ENCODE peak calls at places on chromosome 19, in seven cellular contexts. H is skeletal muscle cell; R is IMR-90; N is HT-29; L is endodermal cell; T is stimulated activated CD4-positive, alpha-beta T cell treated with anti-CD3 and anti-CD28 coated beads, Interleukin-1b, Interleukin-23, amount 100 ng/mL, for 24 hours; Q is mesendoderm. P is an unnamed sample.

GRCh38 chr19:2495651-2496316 is 19.9 kb downstream of the GADD45B start:
- DNase-seq in N (no peak), H (no peak), Q (no peak), L (no peak), T (no peak), R (no peak), P (no peak)

GRCh38 chr19:4633140-4633967 is 6.0 kb upstream of the TNFAIP8L1 start:
- DNase-seq in L (peak; percentile 91), Q (peak; percentile 94), N (peak; percentile 63), H (peak; percentile 68), R (peak; percentile 85), T (peak; percentile 19), P (peak; percentile 76)

GRCh38 chr19:44587863-44588752 is 25.3 kb upstream of the IGSF23 start:
- DNase-seq in Q (peak; percentile 49), T (no peak), R (peak; percentile 96), N (peak; percentile 86), H (peak; percentile 91), L (no peak), P (no peak)

GRCh38 chr19:7913652-7914051 is 978 bp upstream of the TGFBR3L start:
- DNase-seq in L (no peak), R (no peak), H (no peak), T (no peak), Q (no peak), N (no peak), P (no peak)

GRCh38 chr19:6047741-6048231 is 62.5 kb downstream of the RFX2 start:
- DNase-seq in T (no peak), H (no peak), Q (peak; percentile 83), N (peak; percentile 39), R (peak; percentile 52), L (peak; percentile 88), P (no peak)

GRCh38 chr19:58387338-58388174 is 487 bp downstream of the RPS5 start:
- DNase-seq in L (peak; percentile 58), H (no peak), R (no peak), T (no peak), Q (peak; percentile 35), N (no peak), P (no peak)

GRCh38 chr19:42529248-42529764 is 1.0 kb upstream of the CEACAM1 start:
- DNase-seq in H (peak; percentile 1), R (peak; percentile 19), N (peak; percentile 96), L (peak; percentile 93), Q (peak; percentile 82), T (peak; percentile 38), P (peak; percentile 75)

GRCh38 chr19:44741841-44742352 is 6.6 kb upstream of the BCL3 start:
- DNase-seq in L (peak; percentile 72), R (peak; percentile 100), T (no peak), H (peak; percentile 99), N (peak; percentile 100), Q (peak; percentile 78), P (peak; percentile 95)

GRCh38 chr19:31448221-31448657 is 99.0 kb upstream of the TSHZ3 start:
- DNase-seq in T (no peak), L (no peak), Q (peak; percentile 61), R (peak; percentile 89), H (peak; percentile 72), N (no peak), P (peak; percentile 4)

GRCh38 chr19:19900574-19901444 is at the start of gene ZNF93:
- DNase-seq in T (peak; percentile 73), L (peak; percentile 99), R (peak; percentile 96), H (peak; percentile 89), Q (peak; percentile 99), N (peak; percentile 2), P (peak; percentile 98)

GRCh38 chr19:3464797-3465235 is 15.5 kb downstream of the SMIM24 start:
- DNase-seq in Q (peak; percentile 68), H (no peak), T (no peak), R (no peak), N (no peak), L (peak; percentile 72), P (no peak)

GRCh38 chr19:24059572-24060295 is 27.3 kb upstream of the ZNF254 start:
- DNase-seq in N (no peak), L (no peak), T (no peak), H (no peak), Q (no peak), R (no peak), P (no peak)

GRCh38 chr19:288911-289310 is 2.3 kb downstream of the PLPP2 start:
- DNase-seq in R (no peak), T (no peak), Q (no peak), L (peak; percentile 48), N (no peak), H (no peak), P (no peak)

GRCh38 chr19:23887642-23888041 is 27.0 kb upstream of the ZNF726 start:
- DNase-seq in T (no peak), Q (no peak), H (no peak), N (peak; percentile 51), L (no peak), R (no peak), P (no peak)

GRCh38 chr19:49793561-49793840 is 19.6 kb downstream of the FUZ start:
- DNase-seq in L (no peak), H (no peak), N (no peak), R (peak; percentile 57), Q (no peak), T (no peak), P (no peak)

GRCh38 chr19:49106648-49107135 is 7.5 kb upstream of the LIN7B start:
- DNase-seq in R (peak; percentile 45), Q (peak; percentile 71), H (no peak), L (peak; percentile 92), T (no peak), N (peak; percentile 83), P (peak; percentile 67)

P was measured in Ammon's horn.